ENCODE peak calls at places on chromosomes 11 and 22, in ten cellular contexts. One of them, this sample, is unnamed.

GRCh38 chr11:69385832-69386415 is 92.0 kb downstream of the MYEOV start:
- DNase-seq in IMR-90: no peak
- DNase-seq in heart left ventricle: peak; percentile 5
- DNase-seq in breast epithelium: peak; percentile 44
- DNase-seq in lower lobe of right lung: no peak
- DNase-seq in RWPE1: no peak
- DNase-seq in endodermal cell: peak; percentile 24
- DNase-seq in effector memory CD4-positive, alpha-beta T cell: no peak
- DNase-seq in mammary epithelial cell: no peak
- DNase-seq in GM23248: no peak
- DNase-seq in this sample: no peak

GRCh38 chr22:24230911-24231656 is 13.8 kb downstream of the GGT5 start:
- DNase-seq in effector memory CD4-positive, alpha-beta T cell: peak; percentile 49
- DNase-seq in endodermal cell: peak; percentile 96
- DNase-seq in mammary epithelial cell: no peak
- DNase-seq in lower lobe of right lung: peak; percentile 82
- DNase-seq in GM23248: peak; percentile 11
- DNase-seq in IMR-90: no peak
- DNase-seq in RWPE1: no peak
- DNase-seq in breast epithelium: no peak
- DNase-seq in heart left ventricle: no peak
- DNase-seq in this sample: no peak

GRCh38 chr22:49052023-49052538 is 775.6 kb downstream of the BRD1 start:
- DNase-seq in endodermal cell: peak; percentile 84
- DNase-seq in IMR-90: no peak
- DNase-seq in mammary epithelial cell: no peak
- DNase-seq in effector memory CD4-positive, alpha-beta T cell: no peak
- DNase-seq in heart left ventricle: no peak
- DNase-seq in lower lobe of right lung: no peak
- DNase-seq in breast epithelium: no peak
- DNase-seq in GM23248: no peak
- DNase-seq in RWPE1: no peak
- DNase-seq in this sample: no peak

GRCh38 chr11:2086239-2087040 is 52.7 kb downstream of the IGF2 start:
- DNase-seq in GM23248: no peak
- DNase-seq in endodermal cell: no peak
- DNase-seq in lower lobe of right lung: peak; percentile 32
- DNase-seq in mammary epithelial cell: no peak
- DNase-seq in IMR-90: no peak
- DNase-seq in breast epithelium: peak; percentile 35
- DNase-seq in effector memory CD4-positive, alpha-beta T cell: no peak
- DNase-seq in RWPE1: no peak
- DNase-seq in heart left ventricle: no peak
- DNase-seq in this sample: no peak

GRCh38 chr11:63553759-63554158 is 9.4 kb downstream of the PLAAT2 start:
- DNase-seq in mammary epithelial cell: no peak
- DNase-seq in heart left ventricle: no peak
- DNase-seq in endodermal cell: no peak
- DNase-seq in IMR-90: no peak
- DNase-seq in breast epithelium: no peak
- DNase-seq in RWPE1: no peak
- DNase-seq in effector memory CD4-positive, alpha-beta T cell: no peak
- DNase-seq in lower lobe of right lung: no peak
- DNase-seq in GM23248: no peak
- DNase-seq in this sample: no peak

GRCh38 chr11:556175-556699 is 4.3 kb downstream of the LMNTD2 start:
- DNase-seq in RWPE1: no peak
- DNase-seq in GM23248: peak; percentile 49
- DNase-seq in lower lobe of right lung: no peak
- DNase-seq in mammary epithelial cell: no peak
- DNase-seq in IMR-90: no peak
- DNase-seq in endodermal cell: peak; percentile 77
- DNase-seq in effector memory CD4-positive, alpha-beta T cell: no peak
- DNase-seq in heart left ventricle: no peak
- DNase-seq in breast epithelium: no peak
- DNase-seq in this sample: no peak

GRCh38 chr11:92929168-92930053 is 40.0 kb upstream of the MTNR1B start:
- DNase-seq in endodermal cell: no peak
- DNase-seq in effector memory CD4-positive, alpha-beta T cell: no peak
- DNase-seq in GM23248: peak; percentile 58
- DNase-seq in lower lobe of right lung: no peak
- DNase-seq in RWPE1: no peak
- DNase-seq in IMR-90: no peak
- DNase-seq in heart left ventricle: no peak
- DNase-seq in mammary epithelial cell: peak; percentile 57
- DNase-seq in breast epithelium: no peak
- DNase-seq in this sample: no peak

GRCh38 chr11:1225386-1226225 is 2.7 kb downstream of the MUC5B start:
- DNase-seq in IMR-90: no peak
- DNase-seq in mammary epithelial cell: no peak
- DNase-seq in GM23248: no peak
- DNase-seq in breast epithelium: no peak
- DNase-seq in RWPE1: no peak
- DNase-seq in heart left ventricle: no peak
- DNase-seq in lower lobe of right lung: peak; percentile 25
- DNase-seq in endodermal cell: peak; percentile 43
- DNase-seq in effector memory CD4-positive, alpha-beta T cell: no peak
- DNase-seq in this sample: no peak

GRCh38 chr11:119148855-119149370 is at the start of gene ABCG4:
- DNase-seq in GM23248: peak; percentile 49
- DNase-seq in RWPE1: peak; percentile 7
- DNase-seq in mammary epithelial cell: no peak
- DNase-seq in lower lobe of right lung: peak; percentile 59
- DNase-seq in endodermal cell: no peak
- DNase-seq in heart left ventricle: no peak
- DNase-seq in IMR-90: no peak
- DNase-seq in effector memory CD4-positive, alpha-beta T cell: no peak
- DNase-seq in breast epithelium: no peak
- DNase-seq in this sample: no peak

GRCh38 chr11:61293869-61294716 is 1.0 kb downstream of the VWCE start:
- DNase-seq in effector memory CD4-positive, alpha-beta T cell: no peak
- DNase-seq in IMR-90: peak; percentile 48
- DNase-seq in RWPE1: peak; percentile 24
- DNase-seq in mammary epithelial cell: peak; percentile 11
- DNase-seq in GM23248: peak; percentile 75
- DNase-seq in lower lobe of right lung: peak; percentile 55
- DNase-seq in endodermal cell: peak; percentile 74
- DNase-seq in breast epithelium: no peak
- DNase-seq in heart left ventricle: peak; percentile 28
- DNase-seq in this sample: no peak

GRCh38 chr22:49321477-49322055 is 506.1 kb downstream of the BRD1 start:
- DNase-seq in breast epithelium: peak; percentile 45
- DNase-seq in effector memory CD4-positive, alpha-beta T cell: no peak
- DNase-seq in lower lobe of right lung: peak; percentile 37
- DNase-seq in endodermal cell: peak; percentile 32
- DNase-seq in GM23248: no peak
- DNase-seq in heart left ventricle: no peak
- DNase-seq in IMR-90: no peak
- DNase-seq in mammary epithelial cell: no peak
- DNase-seq in RWPE1: no peak
- DNase-seq in this sample: no peak

GRCh38 chr11:128470081-128470480 is 117.3 kb downstream of the ETS1 start:
- DNase-seq in GM23248: no peak
- DNase-seq in lower lobe of right lung: no peak
- DNase-seq in mammary epithelial cell: no peak
- DNase-seq in effector memory CD4-positive, alpha-beta T cell: no peak
- DNase-seq in RWPE1: no peak
- DNase-seq in IMR-90: no peak
- DNase-seq in breast epithelium: no peak
- DNase-seq in endodermal cell: no peak
- DNase-seq in heart left ventricle: no peak
- DNase-seq in this sample: no peak

GRCh38 chr22:46573781-46574437 is 36.5 kb upstream of the CELSR1 start:
- DNase-seq in RWPE1: no peak
- DNase-seq in lower lobe of right lung: peak; percentile 68
- DNase-seq in breast epithelium: no peak
- DNase-seq in endodermal cell: no peak
- DNase-seq in mammary epithelial cell: no peak
- DNase-seq in IMR-90: no peak
- DNase-seq in heart left ventricle: no peak
- DNase-seq in effector memory CD4-positive, alpha-beta T cell: no peak
- DNase-seq in GM23248: no peak
- DNase-seq in this sample: no peak

GRCh38 chr11:65833297-65834030 is at the start of gene SNX32:
- DNase-seq in IMR-90: peak; percentile 90
- DNase-seq in heart left ventricle: peak; percentile 96
- DNase-seq in breast epithelium: peak; percentile 95
- DNase-seq in mammary epithelial cell: peak; percentile 84
- DNase-seq in lower lobe of right lung: peak; percentile 96
- DNase-seq in effector memory CD4-positive, alpha-beta T cell: peak; percentile 90
- DNase-seq in GM23248: peak; percentile 97
- DNase-seq in RWPE1: peak; percentile 92
- DNase-seq in endodermal cell: peak; percentile 98
- DNase-seq in this sample: peak; percentile 20

GRCh38 chr11:41935795-41936194 is 476.3 kb upstream of the LRRC4C start:
- DNase-seq in effector memory CD4-positive, alpha-beta T cell: no peak
- DNase-seq in IMR-90: no peak
- DNase-seq in lower lobe of right lung: no peak
- DNase-seq in breast epithelium: no peak
- DNase-seq in RWPE1: no peak
- DNase-seq in GM23248: no peak
- DNase-seq in endodermal cell: no peak
- DNase-seq in mammary epithelial cell: no peak
- DNase-seq in heart left ventricle: no peak
- DNase-seq in this sample: no peak

GRCh38 chr11:21346361-21346760 is 677.0 kb downstream of the NELL1 start:
- DNase-seq in IMR-90: no peak
- DNase-seq in breast epithelium: no peak
- DNase-seq in RWPE1: no peak
- DNase-seq in mammary epithelial cell: no peak
- DNase-seq in GM23248: no peak
- DNase-seq in lower lobe of right lung: no peak
- DNase-seq in effector memory CD4-positive, alpha-beta T cell: no peak
- DNase-seq in endodermal cell: no peak
- DNase-seq in heart left ventricle: no peak
- DNase-seq in this sample: no peak

GRCh38 chr22:19213496-19214473 is 35.2 kb upstream of the SLC25A1 start:
- DNase-seq in effector memory CD4-positive, alpha-beta T cell: no peak
- DNase-seq in endodermal cell: peak; percentile 52
- DNase-seq in lower lobe of right lung: no peak
- DNase-seq in breast epithelium: no peak
- DNase-seq in RWPE1: no peak
- DNase-seq in IMR-90: peak; percentile 81
- DNase-seq in GM23248: no peak
- DNase-seq in mammary epithelial cell: no peak
- DNase-seq in heart left ventricle: no peak
- DNase-seq in this sample: no peak

GRCh38 chr11:91935120-91935519 is 289.5 kb upstream of the FAT3 start:
- DNase-seq in IMR-90: no peak
- DNase-seq in RWPE1: no peak
- DNase-seq in endodermal cell: no peak
- DNase-seq in mammary epithelial cell: no peak
- DNase-seq in heart left ventricle: no peak
- DNase-seq in GM23248: no peak
- DNase-seq in effector memory CD4-positive, alpha-beta T cell: no peak
- DNase-seq in breast epithelium: no peak
- DNase-seq in lower lobe of right lung: no peak
- DNase-seq in this sample: no peak

DNA sequence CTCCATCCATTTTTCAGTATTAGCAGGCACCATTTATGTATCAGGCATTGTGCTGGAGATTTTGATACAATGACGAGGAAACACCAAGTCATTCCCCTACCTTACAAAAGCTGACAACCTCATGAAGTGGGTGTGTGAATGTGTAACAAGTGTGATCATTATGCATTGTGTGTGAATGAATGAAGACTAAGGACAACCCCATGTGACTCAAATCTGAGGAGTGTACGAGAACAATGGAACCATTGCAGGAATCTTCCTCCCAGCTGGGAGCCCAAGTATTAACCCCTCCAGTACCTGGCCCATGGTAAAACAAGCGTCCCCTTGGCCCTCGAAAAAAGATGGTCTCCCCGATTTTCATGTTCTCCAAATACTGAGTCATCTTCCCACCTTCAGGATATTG is 4.4 kb downstream of the CYB5R2 start:
- DNase-seq in heart left ventricle: no peak
- DNase-seq in mammary epithelial cell: peak; percentile 95
- DNase-seq in endodermal cell: no peak
- DNase-seq in effector memory CD4-positive, alpha-beta T cell: no peak
- DNase-seq in breast epithelium: no peak
- DNase-seq in IMR-90: no peak
- DNase-seq in lower lobe of right lung: no peak
- DNase-seq in GM23248: no peak
- DNase-seq in RWPE1: no peak
- DNase-seq in this sample: peak; percentile 81
- H3K27ac ChIP-seq in heart left ventricle: no peak overlapping the region
- H3K27ac ChIP-seq in mammary epithelial cell: peak overlapping the region; percentile 70
- H3K27ac ChIP-seq in endodermal cell: peak overlapping the region; percentile 47
- H3K27ac ChIP-seq in effector memory CD4-positive, alpha-beta T cell: no peak overlapping the region
- H3K27ac ChIP-seq in breast epithelium: no peak overlapping the region
- H3K27ac ChIP-seq in IMR-90: no peak overlapping the region
- H3K27ac ChIP-seq in lower lobe of right lung: no peak overlapping the region
- H3K27ac ChIP-seq in GM23248: no peak overlapping the region
- H3K27ac ChIP-seq in RWPE1: no peak overlapping the region
- H3K27ac ChIP-seq in this sample: peak overlapping the region; percentile 84

GRCh38 chr11:44949160-44950035 is 1.3 kb downstream of the TP53I11 start:
- DNase-seq in heart left ventricle: peak; percentile 39
- DNase-seq in mammary epithelial cell: no peak
- DNase-seq in lower lobe of right lung: peak; percentile 61
- DNase-seq in GM23248: peak; percentile 61
- DNase-seq in effector memory CD4-positive, alpha-beta T cell: no peak
- DNase-seq in endodermal cell: peak; percentile 89
- DNase-seq in RWPE1: no peak
- DNase-seq in IMR-90: peak; percentile 42
- DNase-seq in breast epithelium: no peak
- DNase-seq in this sample: no peak
- H3K27ac ChIP-seq in heart left ventricle: peak overlapping the region; percentile 74
- H3K27ac ChIP-seq in mammary epithelial cell: no peak overlapping the region
- H3K27ac ChIP-seq in lower lobe of right lung: peak overlapping the region; percentile 84
- H3K27ac ChIP-seq in GM23248: no peak overlapping the region
- H3K27ac ChIP-seq in effector memory CD4-positive, alpha-beta T cell: peak overlapping the region; percentile 36
- H3K27ac ChIP-seq in endodermal cell: peak overlapping the region; percentile 82
- H3K27ac ChIP-seq in RWPE1: peak overlapping the region; percentile 93
- H3K27ac ChIP-seq in IMR-90: peak overlapping the region; percentile 87
- H3K27ac ChIP-seq in breast epithelium: peak overlapping the region; percentile 95
- H3K27ac ChIP-seq in this sample: peak overlapping the region; percentile 60

GRCh38 chr22:30302810-30303138 is 13.5 kb upstream of the CASTOR1 start:
- DNase-seq in lower lobe of right lung: no peak
- DNase-seq in breast epithelium: no peak
- DNase-seq in GM23248: no peak
- DNase-seq in mammary epithelial cell: peak; percentile 40
- DNase-seq in effector memory CD4-positive, alpha-beta T cell: no peak
- DNase-seq in heart left ventricle: no peak
- DNase-seq in IMR-90: no peak
- DNase-seq in RWPE1: no peak
- DNase-seq in endodermal cell: no peak
- DNase-seq in this sample: no peak
- H3K27ac ChIP-seq in lower lobe of right lung: peak overlapping the region; percentile 91
- H3K27ac ChIP-seq in breast epithelium: peak overlapping the region; percentile 96
- H3K27ac ChIP-seq in GM23248: peak overlapping the region; percentile 73
- H3K27ac ChIP-seq in mammary epithelial cell: peak overlapping the region; percentile 55
- H3K27ac ChIP-seq in effector memory CD4-positive, alpha-beta T cell: peak overlapping the region; percentile 71
- H3K27ac ChIP-seq in heart left ventricle: peak overlapping the region; percentile 84
- H3K27ac ChIP-seq in IMR-90: no peak overlapping the region
- H3K27ac ChIP-seq in RWPE1: peak overlapping the region; percentile 94
- H3K27ac ChIP-seq in endodermal cell: no peak overlapping the region
- H3K27ac ChIP-seq in this sample: peak overlapping the region; percentile 86

GRCh38 chr22:42642801-42643631 is 2.6 kb upstream of the ATP5MGL start:
- DNase-seq in RWPE1: no peak
- DNase-seq in effector memory CD4-positive, alpha-beta T cell: no peak
- DNase-seq in heart left ventricle: no peak
- DNase-seq in endodermal cell: no peak
- DNase-seq in lower lobe of right lung: no peak
- DNase-seq in IMR-90: no peak
- DNase-seq in mammary epithelial cell: no peak
- DNase-seq in GM23248: no peak
- DNase-seq in breast epithelium: no peak
- DNase-seq in this sample: no peak
- H3K27ac ChIP-seq in RWPE1: peak overlapping the region; percentile 90
- H3K27ac ChIP-seq in effector memory CD4-positive, alpha-beta T cell: no peak overlapping the region
- H3K27ac ChIP-seq in heart left ventricle: peak overlapping the region; percentile 96
- H3K27ac ChIP-seq in endodermal cell: no peak overlapping the region
- H3K27ac ChIP-seq in lower lobe of right lung: peak overlapping the region; percentile 95
- H3K27ac ChIP-seq in IMR-90: no peak overlapping the region
- H3K27ac ChIP-seq in mammary epithelial cell: no peak overlapping the region
- H3K27ac ChIP-seq in GM23248: no peak overlapping the region
- H3K27ac ChIP-seq in breast epithelium: peak overlapping the region; percentile 88
- H3K27ac ChIP-seq in this sample: no peak overlapping the region

This sample was measured in epithelial cell of prostate.